ENCODE peak calls at places on chromosomes 12 and 14, in seven cellular contexts. One of them, this sample, is unnamed.

GRCh38 chr12:122203968-122204828 is 689 bp downstream of the B3GNT4 start:
- DNase-seq in RPMI8226: no peak
- DNase-seq in neuronal stem cell: no peak
- DNase-seq in amniotic epithelial cell: no peak
- DNase-seq in stimulated activated CD8-positive, alpha-beta memory T cell treated with anti-CD3 and anti-CD28 coated beads, Interleukin-4, amount 100 ng/mL, for 1 hour: no peak
- DNase-seq in lung: no peak
- DNase-seq in HT-29: no peak
- DNase-seq in this sample: no peak

GRCh38 chr14:64879635-64880381 is at the start of gene SPTB:
- DNase-seq in RPMI8226: peak
- DNase-seq in neuronal stem cell: peak
- DNase-seq in amniotic epithelial cell: no peak
- DNase-seq in stimulated activated CD8-positive, alpha-beta memory T cell treated with anti-CD3 and anti-CD28 coated beads, Interleukin-4, amount 100 ng/mL, for 1 hour: peak
- DNase-seq in lung: no peak
- DNase-seq in HT-29: no peak
- DNase-seq in this sample: peak

GRCh38 chr12:40969796-40970195 is 218.3 kb upstream of the PDZRN4 start:
- DNase-seq in RPMI8226: no peak
- DNase-seq in neuronal stem cell: no peak
- DNase-seq in amniotic epithelial cell: no peak
- DNase-seq in stimulated activated CD8-positive, alpha-beta memory T cell treated with anti-CD3 and anti-CD28 coated beads, Interleukin-4, amount 100 ng/mL, for 1 hour: no peak
- DNase-seq in lung: peak
- DNase-seq in HT-29: no peak
- DNase-seq in this sample: no peak

GRCh38 chr12:5796171-5797091 is 148.6 kb downstream of the ANO2 start:
- DNase-seq in RPMI8226: peak
- DNase-seq in neuronal stem cell: peak
- DNase-seq in amniotic epithelial cell: no peak
- DNase-seq in stimulated activated CD8-positive, alpha-beta memory T cell treated with anti-CD3 and anti-CD28 coated beads, Interleukin-4, amount 100 ng/mL, for 1 hour: no peak
- DNase-seq in lung: peak
- DNase-seq in HT-29: peak
- DNase-seq in this sample: peak

GRCh38 chr12:1234073-1234472 is 243.1 kb downstream of the ERC1 start:
- DNase-seq in RPMI8226: no peak
- DNase-seq in neuronal stem cell: no peak
- DNase-seq in amniotic epithelial cell: peak
- DNase-seq in stimulated activated CD8-positive, alpha-beta memory T cell treated with anti-CD3 and anti-CD28 coated beads, Interleukin-4, amount 100 ng/mL, for 1 hour: no peak
- DNase-seq in lung: no peak
- DNase-seq in HT-29: no peak
- DNase-seq in this sample: no peak

GRCh38 chr14:26863736-26864135 is 265.9 kb upstream of the NOVA1 start:
- DNase-seq in RPMI8226: no peak
- DNase-seq in neuronal stem cell: no peak
- DNase-seq in amniotic epithelial cell: peak
- DNase-seq in stimulated activated CD8-positive, alpha-beta memory T cell treated with anti-CD3 and anti-CD28 coated beads, Interleukin-4, amount 100 ng/mL, for 1 hour: no peak
- DNase-seq in lung: no peak
- DNase-seq in HT-29: no peak
- DNase-seq in this sample: no peak

GRCh38 chr12:64103821-64104220 is 118.3 kb downstream of the KICS2 start:
- DNase-seq in RPMI8226: no peak
- DNase-seq in neuronal stem cell: no peak
- DNase-seq in amniotic epithelial cell: peak
- DNase-seq in stimulated activated CD8-positive, alpha-beta memory T cell treated with anti-CD3 and anti-CD28 coated beads, Interleukin-4, amount 100 ng/mL, for 1 hour: no peak
- DNase-seq in lung: no peak
- DNase-seq in HT-29: no peak
- DNase-seq in this sample: no peak

GRCh38 chr14:25048170-25049126 is 1.5 kb downstream of the STXBP6 start:
- DNase-seq in RPMI8226: no peak
- DNase-seq in neuronal stem cell: no peak
- DNase-seq in amniotic epithelial cell: peak
- DNase-seq in stimulated activated CD8-positive, alpha-beta memory T cell treated with anti-CD3 and anti-CD28 coated beads, Interleukin-4, amount 100 ng/mL, for 1 hour: no peak
- DNase-seq in lung: no peak
- DNase-seq in HT-29: no peak
- DNase-seq in this sample: peak

GRCh38 chr12:58064681-58065080 is 123.3 kb downstream of the ATP23 start:
- DNase-seq in RPMI8226: no peak
- DNase-seq in neuronal stem cell: no peak
- DNase-seq in amniotic epithelial cell: peak
- DNase-seq in stimulated activated CD8-positive, alpha-beta memory T cell treated with anti-CD3 and anti-CD28 coated beads, Interleukin-4, amount 100 ng/mL, for 1 hour: no peak
- DNase-seq in lung: no peak
- DNase-seq in HT-29: no peak
- DNase-seq in this sample: no peak

GRCh38 chr14:77593501-77593911 is 22.9 kb downstream of the SPTLC2 start:
- DNase-seq in RPMI8226: peak
- DNase-seq in neuronal stem cell: no peak
- DNase-seq in amniotic epithelial cell: peak
- DNase-seq in stimulated activated CD8-positive, alpha-beta memory T cell treated with anti-CD3 and anti-CD28 coated beads, Interleukin-4, amount 100 ng/mL, for 1 hour: no peak
- DNase-seq in lung: no peak
- DNase-seq in HT-29: peak
- DNase-seq in this sample: no peak

GRCh38 chr12:72271741-72272661 is at the start of gene TRHDE:
- DNase-seq in RPMI8226: no peak
- DNase-seq in neuronal stem cell: peak
- DNase-seq in amniotic epithelial cell: peak
- DNase-seq in stimulated activated CD8-positive, alpha-beta memory T cell treated with anti-CD3 and anti-CD28 coated beads, Interleukin-4, amount 100 ng/mL, for 1 hour: no peak
- DNase-seq in lung: no peak
- DNase-seq in HT-29: no peak
- DNase-seq in this sample: no peak

GRCh38 chr14:106039400-106039799 is 513.0 kb downstream of the TMEM121 start:
- DNase-seq in RPMI8226: no peak
- DNase-seq in neuronal stem cell: no peak
- DNase-seq in amniotic epithelial cell: no peak
- DNase-seq in stimulated activated CD8-positive, alpha-beta memory T cell treated with anti-CD3 and anti-CD28 coated beads, Interleukin-4, amount 100 ng/mL, for 1 hour: no peak
- DNase-seq in lung: peak
- DNase-seq in HT-29: peak
- DNase-seq in this sample: no peak

GRCh38 chr14:40757376-40757775 is 849.3 kb upstream of the LRFN5 start:
- DNase-seq in RPMI8226: no peak
- DNase-seq in neuronal stem cell: no peak
- DNase-seq in amniotic epithelial cell: no peak
- DNase-seq in stimulated activated CD8-positive, alpha-beta memory T cell treated with anti-CD3 and anti-CD28 coated beads, Interleukin-4, amount 100 ng/mL, for 1 hour: no peak
- DNase-seq in lung: no peak
- DNase-seq in HT-29: no peak
- DNase-seq in this sample: no peak

GRCh38 chr12:93127582-93128331 is 198.7 kb upstream of the EEA1 start:
- DNase-seq in RPMI8226: peak
- DNase-seq in neuronal stem cell: no peak
- DNase-seq in amniotic epithelial cell: peak
- DNase-seq in stimulated activated CD8-positive, alpha-beta memory T cell treated with anti-CD3 and anti-CD28 coated beads, Interleukin-4, amount 100 ng/mL, for 1 hour: no peak
- DNase-seq in lung: peak
- DNase-seq in HT-29: peak
- DNase-seq in this sample: peak

GRCh38 chr12:53049582-53050318 is at the start of gene TNS2:
- DNase-seq in RPMI8226: no peak
- DNase-seq in neuronal stem cell: no peak
- DNase-seq in amniotic epithelial cell: peak
- DNase-seq in stimulated activated CD8-positive, alpha-beta memory T cell treated with anti-CD3 and anti-CD28 coated beads, Interleukin-4, amount 100 ng/mL, for 1 hour: no peak
- DNase-seq in lung: peak
- DNase-seq in HT-29: peak
- DNase-seq in this sample: peak

GRCh38 chr14:95953111-95953724 is 76.6 kb downstream of the TUNAR start:
- DNase-seq in RPMI8226: peak
- DNase-seq in neuronal stem cell: peak
- DNase-seq in amniotic epithelial cell: no peak
- DNase-seq in stimulated activated CD8-positive, alpha-beta memory T cell treated with anti-CD3 and anti-CD28 coated beads, Interleukin-4, amount 100 ng/mL, for 1 hour: no peak
- DNase-seq in lung: no peak
- DNase-seq in HT-29: peak
- DNase-seq in this sample: no peak

GRCh38 chr12:28899951-28900350 is 249.1 kb upstream of the FAR2 start:
- DNase-seq in RPMI8226: no peak
- DNase-seq in neuronal stem cell: no peak
- DNase-seq in amniotic epithelial cell: peak
- DNase-seq in stimulated activated CD8-positive, alpha-beta memory T cell treated with anti-CD3 and anti-CD28 coated beads, Interleukin-4, amount 100 ng/mL, for 1 hour: no peak
- DNase-seq in lung: no peak
- DNase-seq in HT-29: no peak
- DNase-seq in this sample: no peak

This sample was measured in stomach.